ENCODE peak calls at places on chromosomes 4 and X, in seven cellular contexts. S, T, R, P, Q, M and G are unnamed samples.

GRCh38 chr4:54318904-54319303 is 89.8 kb downstream of the PDGFRA start:
- DNase-seq in S (peak), T (peak), R (no peak), P (no peak), Q (no peak), M (no peak), G (peak)

GRCh38 chr4:102525099-102525498 is 23.9 kb downstream of the NFKB1 start:
- DNase-seq in S (no peak), T (peak), R (no peak), P (no peak), Q (no peak), M (no peak), G (no peak)

GRCh38 chr4:148060264-148061138 is 328.6 kb downstream of the ARHGAP10 start:
- DNase-seq in S (no peak), T (no peak), R (no peak), P (no peak), Q (no peak), M (no peak), G (no peak)

GRCh38 chr4:127888559-127888958 is 7.9 kb downstream of the PLK4 start:
- DNase-seq in S (no peak), T (no peak), R (no peak), P (no peak), Q (no peak), M (no peak), G (no peak)

GRCh38 chrX:6052111-6052745 is 176.4 kb downstream of the NLGN4X start:
- DNase-seq in S (no peak), T (no peak), R (no peak), P (no peak), Q (no peak), M (no peak), G (no peak)

GRCh38 chrX:155949098-155949497 is 48.4 kb upstream of the IL9R start:
- DNase-seq in S (no peak), T (no peak), R (no peak), P (no peak), Q (no peak), M (no peak), G (no peak)

GRCh38 chr4:87589531-87589930 is 18.8 kb upstream of the DSPP start:
- DNase-seq in S (no peak), T (peak), R (no peak), P (no peak), Q (no peak), M (no peak), G (no peak)

GRCh38 chrX:154372612-154373022 is 1.8 kb downstream of the FLNA start:
- DNase-seq in S (no peak), T (peak), R (no peak), P (no peak), Q (no peak), M (no peak), G (no peak)

GRCh38 chr4:33709247-33709646 is 2535.1 kb downstream of the ARAP2 start:
- DNase-seq in S (no peak), T (peak), R (no peak), P (no peak), Q (no peak), M (no peak), G (no peak)

GRCh38 chr4:82761249-82761648 is 37.3 kb downstream of the SCD5 start:
- DNase-seq in S (no peak), T (no peak), R (no peak), P (no peak), Q (no peak), M (no peak), G (no peak)

GRCh38 chr4:40289366-40290188 is 45.6 kb upstream of the CHRNA9 start:
- DNase-seq in S (no peak), T (peak), R (no peak), P (no peak), Q (no peak), M (no peak), G (no peak)

GRCh38 chr4:111707491-111707890 is 437.8 kb upstream of the FAM241A start:
- DNase-seq in S (no peak), T (no peak), R (no peak), P (no peak), Q (no peak), M (no peak), G (no peak)

GRCh38 chrX:119984652-119985051 is 41.1 kb upstream of the NKAP start:
- DNase-seq in S (no peak), T (no peak), R (no peak), P (no peak), Q (no peak), M (no peak), G (no peak)

GRCh38 chrX:154057790-154058189 is 38.1 kb upstream of the IRAK1 start:
- DNase-seq in S (no peak), T (no peak), R (no peak), P (no peak), Q (no peak), M (no peak), G (no peak)

GRCh38 chr4:106421441-106422296 is 53.1 kb upstream of the GIMD1 start:
- DNase-seq in S (no peak), T (peak), R (no peak), P (no peak), Q (no peak), M (no peak), G (no peak)

GRCh38 chrX:70525733-70526132 is 81.1 kb downstream of the DLG3 start:
- DNase-seq in S (no peak), T (no peak), R (no peak), P (peak), Q (no peak), M (no peak), G (no peak)

GRCh38 chr4:98976716-98977115 is 18.8 kb upstream of the METAP1 start:
- DNase-seq in S (no peak), T (peak), R (no peak), P (no peak), Q (no peak), M (no peak), G (peak)

GRCh38 chr4:139734875-139735380 is 69.3 kb downstream of the MGST2 start:
- DNase-seq in S (no peak), T (peak), R (peak), P (peak), Q (peak), M (no peak), G (peak)

GRCh38 chr4:185711764-185712163 is 100.2 kb downstream of the SORBS2 start:
- DNase-seq in S (no peak), T (peak), R (no peak), P (no peak), Q (no peak), M (no peak), G (peak)

GRCh38 chrX:110280954-110281353 is 36.9 kb downstream of the AMMECR1 start:
- DNase-seq in S (no peak), T (peak), R (no peak), P (no peak), Q (no peak), M (no peak), G (no peak)

GRCh38 chr4:153204247-153205027 is at the start of gene TRIM2:
- DNase-seq in S (peak), T (peak), R (peak), P (no peak), Q (peak), M (no peak), G (peak)

GRCh38 chr4:107155366-107155765 is 119.3 kb upstream of the DKK2 start:
- DNase-seq in S (no peak), T (no peak), R (no peak), P (no peak), Q (no peak), M (no peak), G (peak)

GRCh38 chr4:16687845-16688244 is 210.6 kb downstream of the LDB2 start:
- DNase-seq in S (no peak), T (peak), R (no peak), P (no peak), Q (no peak), M (no peak), G (no peak)

GRCh38 chrX:154040307-154040756 is 20.6 kb upstream of the IRAK1 start:
- DNase-seq in S (no peak), T (peak), R (no peak), P (no peak), Q (no peak), M (no peak), G (peak)

GRCh38 chr4:188903995-188904394 is 764.8 kb downstream of the TRIML1 start:
- DNase-seq in S (no peak), T (peak), R (no peak), P (no peak), Q (no peak), M (no peak), G (no peak)

GRCh38 chr4:14234330-14234729 is 606.8 kb upstream of the BOD1L1 start:
- DNase-seq in S (no peak), T (no peak), R (no peak), P (no peak), Q (no peak), M (no peak), G (no peak)

GRCh38 chrX:117996918-117997480 is 119.6 kb downstream of the KLHL13 start:
- DNase-seq in S (no peak), T (peak), R (no peak), P (no peak), Q (no peak), M (no peak), G (peak)

GRCh38 chr4:145937990-145938611 is 522 bp downstream of the ZNF827 start:
- DNase-seq in S (no peak), T (peak), R (no peak), P (no peak), Q (peak), M (no peak), G (peak)

GRCh38 chr4:48296330-48296729 is 26.7 kb upstream of the TEC start:
- DNase-seq in S (no peak), T (peak), R (no peak), P (no peak), Q (no peak), M (no peak), G (no peak)

GRCh38 chr4:179467890-179468289 is 2025.7 kb upstream of the AGA start:
- DNase-seq in S (no peak), T (no peak), R (no peak), P (no peak), Q (no peak), M (no peak), G (no peak)

GRCh38 chr4:36351082-36351666 is 69.8 kb downstream of the DTHD1 start:
- DNase-seq in S (peak), T (peak), R (no peak), P (no peak), Q (peak), M (peak), G (peak)

GRCh38 chr4:148786699-148787098 is 344.5 kb upstream of the NR3C2 start:
- DNase-seq in S (no peak), T (no peak), R (no peak), P (no peak), Q (no peak), M (no peak), G (no peak)

GRCh38 chr4:18953613-18954012 is 932.1 kb upstream of the LCORL start:
- DNase-seq in S (no peak), T (no peak), R (no peak), P (no peak), Q (no peak), M (no peak), G (no peak)

GRCh38 chrX:101485212-101486064 is at the start of gene ARMCX4:
- DNase-seq in S (no peak), T (peak), R (peak), P (peak), Q (no peak), M (no peak), G (peak)

GRCh38 chrX:85379174-85379907 is at the start of gene POF1B:
- DNase-seq in S (no peak), T (no peak), R (peak), P (peak), Q (peak), M (no peak), G (no peak)

GRCh38 chr4:71186566-71187398 is 152.0 kb upstream of the SLC4A4 start:
- DNase-seq in S (no peak), T (peak), R (peak), P (no peak), Q (peak), M (no peak), G (peak)
- TF ChIP-seq POLR2A in S (no peak), T (peak), R (no peak), P (no peak), Q (peak), M (no peak), G (no peak)

DNA sequence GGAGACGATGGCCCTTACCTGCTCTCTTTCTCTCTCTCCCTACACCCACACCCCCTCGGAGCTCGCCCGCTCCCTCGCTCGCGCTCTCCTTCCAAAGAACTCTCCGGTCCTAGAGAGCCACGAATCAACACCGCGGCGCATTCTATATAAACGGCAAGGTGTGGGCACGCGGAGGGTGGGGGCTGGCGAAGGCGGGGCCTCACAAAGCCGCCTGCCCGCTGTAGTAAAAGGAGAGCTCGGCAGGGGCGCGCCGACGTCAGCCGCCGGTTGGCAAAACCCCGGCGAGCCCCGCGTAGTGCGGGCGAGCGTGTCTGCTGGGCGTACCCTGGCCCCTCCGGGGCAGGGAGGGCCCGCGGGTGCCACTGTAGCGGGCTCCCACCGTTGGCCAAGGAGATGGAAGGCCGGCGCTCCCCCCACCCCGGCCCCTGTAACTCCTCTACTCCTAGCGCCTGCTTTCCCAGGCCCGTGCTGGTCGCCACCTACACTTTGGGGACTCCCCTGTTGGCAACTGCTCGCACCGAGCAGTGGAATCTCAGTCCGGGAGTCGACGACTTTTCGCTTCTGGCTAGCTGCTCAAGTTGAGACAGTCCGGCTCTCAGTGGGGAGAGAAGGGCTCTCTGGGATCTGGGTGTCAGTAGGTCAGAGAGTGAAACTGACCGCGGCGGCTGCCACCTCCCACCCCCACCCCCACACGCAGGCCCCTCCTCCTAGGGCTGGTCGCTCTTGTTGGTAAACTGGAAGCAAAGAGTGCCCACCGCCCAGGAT is 325.5 kb upstream of the F9 start:
- DNase-seq in S (no peak), T (no peak), R (no peak), P (peak), Q (peak), M (no peak), G (no peak)
- TF ChIP-seq POLR2A in S (no peak), T (no peak), R (no peak), P (no peak), Q (no peak), M (no peak), G (no peak)

GRCh38 chrX:53227224-53227765 is 2.3 kb upstream of the KDM5C start:
- DNase-seq in S (no peak), T (no peak), R (no peak), P (no peak), Q (no peak), M (no peak), G (no peak)

GRCh38 chrX:53224860-53225797 is at the start of gene KDM5C:
- DNase-seq in S (peak), T (peak), R (peak), P (peak), Q (peak), M (peak), G (peak)

GRCh38 chrX:53223955-53224859 is 800 bp downstream of the KDM5C start:
- DNase-seq in S (peak), T (peak), R (no peak), P (no peak), Q (no peak), M (no peak), G (peak)

GRCh38 chrX:53223068-53223693 is 1.8 kb downstream of the KDM5C start:
- DNase-seq in S (no peak), T (no peak), R (no peak), P (no peak), Q (no peak), M (no peak), G (no peak)
- TF ChIP-seq POLR2A in S (no peak), T (no peak), R (no peak), P (no peak), Q (no peak), M (no peak), G (no peak)

DNA sequence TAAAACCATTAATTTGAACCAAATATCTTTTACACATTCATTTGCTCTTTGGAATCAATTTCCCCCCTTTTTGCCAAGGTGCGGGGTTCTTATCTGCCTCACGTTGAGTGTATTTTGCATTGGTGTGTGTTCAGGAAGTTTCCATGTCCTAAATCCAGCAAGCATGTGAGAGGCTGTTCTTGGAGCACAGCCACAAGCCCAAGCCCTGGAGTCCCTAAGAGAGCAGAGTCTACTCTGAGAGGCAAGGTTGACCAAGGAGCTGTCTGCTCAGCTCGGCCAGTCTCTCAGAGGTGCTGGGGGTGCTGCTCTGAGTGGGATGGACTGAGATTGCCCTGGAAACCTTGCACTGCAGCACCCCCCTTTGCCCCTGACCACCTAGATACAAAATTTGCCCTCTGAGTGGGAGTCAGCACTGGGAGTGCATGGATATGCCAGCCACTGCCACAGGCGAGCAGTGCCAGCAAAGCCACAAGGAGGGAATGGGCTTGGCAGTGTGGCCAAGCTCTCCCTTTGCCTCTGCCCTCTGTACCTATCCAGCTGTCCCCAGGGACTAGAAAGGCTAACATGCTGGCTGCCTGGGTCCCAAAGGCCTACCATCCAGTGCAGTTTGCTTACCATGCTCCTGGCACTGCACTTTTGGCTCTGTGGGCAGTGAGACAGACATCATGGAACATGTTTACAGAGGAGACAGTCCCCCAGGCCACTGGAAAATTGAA is 20.5 kb upstream of the FAM193A start:
- DNase-seq in S (no peak), T (no peak), R (peak), P (no peak), Q (no peak), M (no peak), G (no peak)
- TF ChIP-seq POLR2A in S (no peak), T (no peak), R (no peak), P (no peak), Q (no peak), M (no peak), G (no peak)

DNA sequence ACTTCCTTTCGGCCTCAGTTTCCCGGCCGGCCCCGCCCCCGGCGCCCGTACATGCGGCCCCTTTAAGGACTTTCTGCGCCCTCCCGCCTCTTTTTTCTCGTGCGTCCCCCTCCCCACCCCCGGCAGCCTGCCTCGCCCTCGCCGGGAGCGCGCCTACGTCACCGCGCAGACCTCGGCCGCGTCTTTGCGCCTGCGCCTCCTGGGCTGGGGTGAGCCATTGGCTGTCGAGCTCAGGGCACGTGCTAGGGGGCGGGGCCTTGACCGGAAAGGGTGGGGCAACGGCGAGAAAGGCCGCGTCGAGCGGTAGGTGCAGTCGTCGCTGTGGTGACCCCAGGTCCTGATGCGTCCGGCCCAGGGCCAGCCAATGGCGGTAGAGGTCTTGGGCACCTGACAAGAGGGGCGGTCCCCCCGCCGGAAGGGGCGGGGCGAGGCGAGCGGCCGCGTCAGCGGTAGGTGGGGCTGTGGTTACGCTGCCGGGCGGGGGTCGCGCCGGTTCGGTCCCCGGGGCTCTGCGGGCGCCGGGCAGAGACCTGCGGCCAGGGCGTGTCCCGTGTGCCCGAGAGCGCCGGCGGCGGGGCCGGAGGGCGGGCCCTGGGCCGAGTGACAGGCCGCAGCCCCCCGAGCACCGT is at the start of gene UVSSA:
- DNase-seq in S (peak), T (peak), R (peak), P (peak), Q (peak), M (peak), G (peak)
- TF ChIP-seq POLR2A in S (no peak), T (no peak), R (peak), P (peak), Q (peak), M (peak), G (no peak)

DNA sequence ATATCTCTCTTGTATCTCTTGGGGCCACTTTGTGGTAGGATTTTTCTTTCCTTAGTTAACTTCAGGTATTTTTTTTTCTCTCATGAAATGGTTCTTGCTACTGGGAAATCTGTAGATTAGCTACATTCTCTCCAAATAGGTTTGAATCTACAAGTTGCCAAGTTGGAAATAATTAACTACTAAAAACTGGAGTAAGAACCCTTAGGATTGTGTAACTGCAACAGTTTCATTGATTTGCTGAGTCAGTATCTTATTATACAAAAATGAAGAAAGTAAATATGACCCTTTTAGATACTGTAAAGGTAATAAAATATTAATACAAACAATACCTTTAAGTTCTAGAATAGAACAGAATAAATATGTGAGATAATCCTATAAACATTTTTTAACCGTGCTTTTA is 327.9 kb downstream of the CXXC4 start:
- DNase-seq in S (no peak), T (no peak), R (no peak), P (no peak), Q (no peak), M (no peak), G (no peak)
- TF ChIP-seq POLR2A in S (no peak), T (no peak), R (no peak), P (no peak), Q (no peak), M (no peak), G (no peak)

DNA sequence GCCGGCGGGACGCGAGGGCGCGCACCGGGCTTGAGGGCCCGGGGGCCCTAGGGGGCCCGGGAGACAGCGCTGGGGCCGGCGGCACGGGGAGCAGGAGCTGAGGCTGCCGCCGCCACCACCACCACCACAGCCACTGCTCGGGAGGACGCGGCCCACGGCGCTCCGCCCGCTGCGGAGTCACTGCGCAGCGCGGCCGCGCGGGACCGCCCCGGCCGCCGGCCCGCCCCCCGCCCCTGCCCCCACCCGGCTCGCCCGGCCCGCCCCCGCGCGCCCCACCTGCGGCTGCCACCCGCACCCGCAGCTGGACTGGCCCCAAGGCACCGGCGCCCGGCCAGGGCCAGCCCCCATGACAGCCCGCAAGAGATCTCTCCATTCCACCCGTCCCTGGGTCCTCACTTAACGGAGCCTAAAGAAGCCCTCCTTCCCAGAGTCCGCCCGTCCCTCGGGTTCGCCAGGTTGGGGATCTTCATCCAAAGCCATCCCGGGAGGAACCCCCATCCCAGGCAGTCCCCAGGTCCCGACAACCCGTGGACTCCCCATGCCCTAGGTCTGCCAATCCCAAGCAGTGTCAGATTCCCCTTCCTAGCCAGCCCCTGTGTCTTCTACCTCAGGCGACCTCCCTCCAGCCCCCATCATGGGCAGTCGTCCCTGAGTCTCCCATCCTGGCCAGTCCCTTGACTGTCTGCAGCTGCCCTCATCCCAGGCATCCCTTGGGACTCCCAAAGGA is 40.0 kb upstream of the IQSEC2 start:
- DNase-seq in S (no peak), T (no peak), R (no peak), P (no peak), Q (no peak), M (no peak), G (no peak)
- TF ChIP-seq POLR2A in S (peak), T (no peak), R (no peak), P (no peak), Q (no peak), M (no peak), G (no peak)